ENCODE peak calls at places on chromosomes 5 and 9, in seven cellular contexts. W is tibial nerve, Z is ovary, Y is testis, H is vagina, J is body of pancreas, R is A549. I is an unnamed sample.

GRCh38 chr5:129460121-129460950 is at the start of gene ADAMTS19:
- DNase-seq in R (peak; percentile 14), H (no peak), Z (peak; percentile 18), J (peak; percentile 29), W (no peak), Y (peak; percentile 23), I (no peak)

GRCh38 chr9:69785757-69786156 is 25.9 kb upstream of the PTAR1 start:
- DNase-seq in Z (no peak), H (no peak), W (no peak), Y (no peak), J (no peak), R (peak; percentile 9), I (no peak)

GRCh38 chr5:5104550-5104949 is 35.6 kb upstream of the ADAMTS16 start:
- DNase-seq in J (no peak), R (no peak), W (no peak), H (no peak), Z (no peak), Y (no peak), I (no peak)

GRCh38 chr5:41270423-41271251 is 57.3 kb upstream of the C6 start:
- DNase-seq in W (peak; percentile 31), Y (peak; percentile 66), J (peak; percentile 64), H (no peak), R (peak; percentile 66), Z (peak; percentile 76), I (no peak)

GRCh38 chr9:4541848-4542247 is 51.6 kb downstream of the SLC1A1 start:
- DNase-seq in J (no peak), Y (no peak), W (no peak), R (no peak), H (no peak), Z (no peak), I (no peak)

GRCh38 chr5:159017787-159018186 is 81.9 kb downstream of the EBF1 start:
- DNase-seq in R (peak; percentile 47), J (no peak), H (no peak), W (peak; percentile 39), Z (peak; percentile 74), Y (peak; percentile 39), I (no peak)

GRCh38 chr9:132798817-132799790 is 79.0 kb downstream of the AK8 start:
- DNase-seq in H (peak; percentile 88), Z (no peak), Y (peak; percentile 74), W (peak; percentile 41), R (no peak), J (no peak), I (peak; percentile 81)

GRCh38 chr9:29220852-29221251 is 1647.6 kb upstream of the C9orf72 start:
- DNase-seq in R (no peak), H (no peak), Z (no peak), Y (no peak), J (no peak), W (no peak), I (no peak)

GRCh38 chr5:31161772-31162171 is 31.7 kb upstream of the CDH6 start:
- DNase-seq in Z (no peak), J (no peak), W (no peak), H (no peak), Y (no peak), R (peak; percentile 14), I (no peak)

GRCh38 chr9:122268041-122268814 is 3.5 kb downstream of the MRRF start:
- DNase-seq in Y (no peak), R (no peak), Z (no peak), J (no peak), W (no peak), H (no peak), I (no peak)
- H3K4me3 ChIP-seq in Y (no peak overlapping the region), R (no peak overlapping the region), Z (no peak overlapping the region), J (no peak overlapping the region), W (no peak overlapping the region), H (no peak overlapping the region), I (no peak overlapping the region)

GRCh38 chr9:20083417-20083816 is 294.6 kb upstream of the SLC24A2 start:
- DNase-seq in R (no peak), H (no peak), W (no peak), Z (no peak), J (no peak), Y (no peak), I (no peak)
- TF ChIP-seq POLR2A in R (no peak), H (no peak), W (no peak), Z (no peak), J (no peak), Y (no peak), I (no peak)

GRCh38 chr5:124411089-124411488 is 335.4 kb downstream of the ZNF608 start:
- DNase-seq in H (no peak), Y (no peak), R (no peak), Z (no peak), J (no peak), W (no peak), I (no peak)
- TF ChIP-seq CTCF in H (no peak), Y (no peak), R (no peak), Z (no peak), J (no peak), W (no peak), I (no peak)

DNA sequence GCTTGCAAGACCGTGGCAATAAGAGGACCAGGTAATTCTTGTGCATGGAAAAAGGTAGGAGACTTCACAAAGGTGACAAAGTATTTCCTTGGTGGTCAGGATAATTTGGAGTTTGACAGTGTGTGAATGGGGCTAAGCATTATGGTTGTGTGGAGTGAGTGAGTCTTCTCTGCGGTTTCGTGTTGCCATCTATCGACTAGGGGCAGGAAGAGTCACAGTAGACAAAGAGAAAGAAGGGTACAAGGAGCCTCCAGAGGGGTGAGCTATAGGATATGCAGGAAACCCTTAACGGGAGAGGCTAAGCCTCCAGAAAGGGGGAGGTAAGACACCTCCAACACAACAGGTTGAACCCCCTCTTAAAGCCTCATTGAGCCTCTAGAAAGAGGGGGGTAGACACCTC is 64.0 kb upstream of the RANBP6 start:
- DNase-seq in H (no peak), Y (no peak), W (no peak), Z (no peak), R (no peak), J (no peak), I (no peak)
- H3K4me3 ChIP-seq in H (peak overlapping the region; percentile 44), Y (no peak overlapping the region), W (peak overlapping the region; percentile 36), Z (no peak overlapping the region), R (peak overlapping the region; percentile 42), J (no peak overlapping the region), I (no peak overlapping the region)

GRCh38 chr9:77785341-77785740 is 137.2 kb upstream of the GNA14 start:
- DNase-seq in W (no peak), J (no peak), R (no peak), Z (no peak), Y (no peak), H (no peak), I (no peak)
- TF ChIP-seq POLR2A in W (no peak), J (no peak), R (no peak), Z (no peak), Y (no peak), H (no peak), I (no peak)

DNA sequence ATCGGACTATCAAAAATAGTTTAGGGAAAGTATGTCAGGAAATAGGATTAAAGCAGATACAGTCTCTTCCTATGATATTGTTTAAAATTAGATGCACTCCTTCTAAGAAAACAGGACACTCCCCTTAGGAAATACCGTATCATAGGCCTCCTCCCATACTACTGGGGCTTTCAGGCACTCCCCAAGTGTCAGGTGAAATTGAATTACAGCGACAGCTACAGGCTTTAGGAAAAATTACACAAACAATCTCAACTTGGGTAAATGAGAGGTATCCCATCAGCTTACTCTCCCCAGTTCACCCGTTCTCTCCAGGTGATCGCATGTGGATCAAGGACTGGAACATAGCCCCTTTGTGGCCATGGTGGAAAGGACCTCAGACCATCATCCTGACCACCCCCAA is 110.4 kb upstream of the EPB41L4A start:
- DNase-seq in W (no peak), H (no peak), Y (no peak), Z (no peak), J (no peak), R (peak; percentile 36), I (no peak)
- TF ChIP-seq CTCF in W (peak; percentile 31), H (no peak), Y (no peak), Z (no peak), J (no peak), R (peak; percentile 15), I (no peak)

GRCh38 chr9:93267681-93268505 is 84.0 kb downstream of the WNK2 start:
- DNase-seq in R (no peak), J (peak; percentile 9), W (no peak), Z (no peak), H (no peak), Y (no peak), I (peak; percentile 76)
- H3K4me3 ChIP-seq in R (no peak overlapping the region), J (no peak overlapping the region), W (no peak overlapping the region), Z (no peak overlapping the region), H (no peak overlapping the region), Y (no peak overlapping the region), I (no peak overlapping the region)

DNA sequence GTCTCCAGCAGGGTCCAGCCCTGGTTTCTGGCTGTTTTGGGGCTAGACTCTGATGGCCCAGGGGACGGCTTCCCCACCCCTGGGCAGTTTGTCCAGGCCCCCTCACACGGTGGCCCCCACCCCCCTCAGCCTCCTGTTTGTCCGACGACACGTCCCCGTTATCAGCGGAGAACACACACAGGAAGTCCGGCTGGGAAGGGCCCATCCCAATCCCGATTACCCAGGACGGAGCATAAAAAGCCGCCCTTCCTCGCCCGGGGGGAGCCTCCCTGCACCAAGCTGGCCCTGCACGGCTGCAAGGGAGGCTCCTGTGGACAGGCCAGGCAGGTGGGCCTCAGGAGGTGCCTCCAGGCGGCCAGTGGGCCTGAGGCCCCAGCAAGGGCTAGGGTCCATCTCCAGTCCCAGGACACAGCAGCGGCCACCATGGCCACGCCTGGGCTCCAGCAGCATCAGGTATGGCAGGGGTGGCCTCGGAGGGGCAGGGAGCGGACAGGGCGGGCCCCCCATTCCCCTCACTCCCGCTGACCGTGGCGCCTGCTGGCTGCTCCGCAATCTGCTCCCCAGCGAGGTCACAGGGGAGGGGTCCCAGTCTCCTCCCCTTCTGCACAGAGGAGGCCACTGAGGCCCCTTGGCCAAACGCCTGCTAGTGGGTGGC is at the start of gene EGFL7:
- DNase-seq in Z (peak; percentile 54), R (no peak), W (no peak), Y (no peak), J (peak; percentile 38), H (no peak), I (no peak)
- TF ChIP-seq POLR2A in Z (no peak), R (no peak), W (no peak), Y (no peak), J (peak; percentile 56), H (no peak), I (no peak)

GRCh38 chr5:64229163-64229774 is 63.6 kb downstream of the RNF180 start:
- DNase-seq in Z (no peak), R (peak; percentile 28), Y (no peak), W (no peak), J (no peak), H (no peak), I (no peak)
- TF ChIP-seq CTCF in Z (peak; percentile 15), R (peak; percentile 70), Y (peak; percentile 32), W (peak; percentile 40), J (peak; percentile 30), H (no peak), I (no peak)

I was measured in lower leg skin.